ENCODE peak calls at places on chromosomes 1 and 21, in seven cellular contexts. M, Q, K, X, R, P and H are unnamed samples.

GRCh38 chr21:44888581-44889550 is 15.4 kb upstream of the PTTG1IP start:
- DNase-seq in M (peak), Q (no peak), K (no peak), X (no peak), R (no peak), P (no peak), H (no peak)

GRCh38 chr1:222618001-222618879 is at the start of gene MIA3:
- DNase-seq in M (peak), Q (peak), K (peak), X (no peak), R (peak), P (peak), H (peak)

GRCh38 chr1:183385746-183386145 is 32.4 kb downstream of the NMNAT2 start:
- DNase-seq in M (no peak), Q (no peak), K (no peak), X (peak), R (no peak), P (no peak), H (no peak)

GRCh38 chr1:114258633-114259032 is 105.0 kb upstream of the SYT6 start:
- DNase-seq in M (no peak), Q (no peak), K (no peak), X (no peak), R (no peak), P (no peak), H (no peak)

GRCh38 chr1:110188116-110188618 is 21.9 kb upstream of the KCNC4 start:
- DNase-seq in M (no peak), Q (no peak), K (no peak), X (peak), R (peak), P (no peak), H (no peak)

GRCh38 chr21:39845581-39846130 is 21.6 kb upstream of the PCP4 start:
- DNase-seq in M (no peak), Q (no peak), K (no peak), X (no peak), R (no peak), P (no peak), H (no peak)

GRCh38 chr1:93681095-93681548 is 515 bp downstream of the BCAR3 start:
- DNase-seq in M (no peak), Q (peak), K (no peak), X (no peak), R (no peak), P (no peak), H (no peak)

GRCh38 chr1:226407199-226407496 is 745 bp downstream of the PARP1 start:
- DNase-seq in M (no peak), Q (no peak), K (no peak), X (no peak), R (no peak), P (no peak), H (no peak)